ENCODE peak calls at places on chromosomes 2 and 18, in four cellular contexts. Y, J, I and A are unnamed samples.

GRCh38 chr2:217924346-217924901 is 78.4 kb downstream of the TNS1 start:
- DNase-seq in Y (no peak), J (no peak), I (no peak), A (no peak)

GRCh38 chr2:96924775-96925747 is 55.2 kb upstream of the SEMA4C start:
- DNase-seq in Y (no peak), J (no peak), I (no peak), A (no peak)

GRCh38 chr18:72107647-72108046 is 436.5 kb downstream of the CBLN2 start:
- DNase-seq in Y (peak), J (no peak), I (no peak), A (no peak)

GRCh38 chr2:240904216-240905175 is 1.6 kb upstream of the CROCC2 start:
- DNase-seq in Y (no peak), J (no peak), I (no peak), A (no peak)

GRCh38 chr2:112640800-112641675 is 4.7 kb upstream of the SLC20A1 start:
- DNase-seq in Y (peak), J (peak), I (no peak), A (no peak)

GRCh38 chr2:209473930-209474419 is 50.1 kb downstream of the MAP2 start:
- DNase-seq in Y (peak), J (peak), I (no peak), A (no peak)

GRCh38 chr2:96816836-96817702 is 1.0 kb downstream of the CNNM3 start:
- DNase-seq in Y (peak), J (no peak), I (no peak), A (peak)

GRCh38 chr2:96156926-96157648 is 11.8 kb upstream of the DUSP2 start:
- DNase-seq in Y (no peak), J (no peak), I (no peak), A (peak)

GRCh38 chr18:33757037-33757436 is 179.0 kb downstream of the ASXL3 start:
- DNase-seq in Y (peak), J (no peak), I (no peak), A (no peak)

GRCh38 chr18:9779630-9780029 is 71.5 kb downstream of the RAB31 start:
- DNase-seq in Y (peak), J (peak), I (no peak), A (no peak)

GRCh38 chr2:20631617-20632307 is 19.1 kb downstream of the HS1BP3 start:
- DNase-seq in Y (no peak), J (no peak), I (no peak), A (no peak)

GRCh38 chr2:138180691-138181386 is 216.6 kb downstream of the HNMT start:
- DNase-seq in Y (no peak), J (peak), I (no peak), A (no peak)

GRCh38 chr2:65436169-65436824 is 3.9 kb upstream of the SPRED2 start:
- DNase-seq in Y (peak), J (peak), I (peak), A (peak)

GRCh38 chr2:60453896-60454295 is 99.6 kb downstream of the BCL11A start:
- DNase-seq in Y (no peak), J (no peak), I (no peak), A (no peak)

GRCh38 chr2:23393722-23394121 is 8.7 kb downstream of the KLHL29 start:
- DNase-seq in Y (no peak), J (no peak), I (no peak), A (no peak)

GRCh38 chr18:12928149-12928548 is 19.7 kb upstream of the SEH1L start:
- DNase-seq in Y (no peak), J (no peak), I (no peak), A (no peak)

GRCh38 chr18:48627216-48627615 is 88.4 kb downstream of the CTIF start:
- DNase-seq in Y (peak), J (peak), I (no peak), A (no peak)

GRCh38 chr2:99153921-99154604 is 679 bp downstream of the TSGA10 start:
- DNase-seq in Y (peak), J (peak), I (no peak), A (no peak)

GRCh38 chr2:200455958-200456421 is 53.9 kb downstream of the KCTD18 start:
- DNase-seq in Y (no peak), J (peak), I (no peak), A (peak)

GRCh38 chr2:15563227-15564100 is 2.3 kb upstream of the NBAS start:
- DNase-seq in Y (no peak), J (no peak), I (no peak), A (no peak)

GRCh38 chr2:79944205-79944604 is 360.3 kb downstream of the LRRTM1 start:
- DNase-seq in Y (no peak), J (no peak), I (no peak), A (no peak)